ENCODE peak calls at places on chromosomes 5 and 9, in eight cellular contexts. Q is H1, V is right cardiac atrium, R is GM12878, F is fibroblast of pulmonary artery, E is keratinocyte, H is stomach, J is sigmoid colon. X is an unnamed sample.

GRCh38 chr9:69785757-69786156 is 25.9 kb upstream of the PTAR1 start:
- DNase-seq in Q (no peak), V (no peak), R (no peak), F (peak; percentile 53), E (no peak), H (no peak), J (no peak), X (no peak)

GRCh38 chr5:125412561-125413535 is 666.4 kb upstream of the ZNF608 start:
- DNase-seq in Q (peak; percentile 56), V (peak; percentile 66), R (no peak), F (peak; percentile 85), E (no peak), H (peak; percentile 81), J (peak; percentile 82), X (peak; percentile 53)

GRCh38 chr5:127442085-127442484 is 75.4 kb upstream of the PRRC1 start:
- DNase-seq in Q (no peak), V (no peak), R (no peak), F (peak; percentile 35), E (no peak), H (no peak), J (no peak), X (no peak)

GRCh38 chr9:137136926-137137607 is 1.9 kb upstream of the GRIN1 start:
- DNase-seq in Q (no peak), V (no peak), R (no peak), F (no peak), E (no peak), H (no peak), J (no peak), X (no peak)

GRCh38 chr5:107857785-107858184 is 187.0 kb upstream of the EFNA5 start:
- DNase-seq in Q (no peak), V (no peak), R (no peak), F (no peak), E (no peak), H (no peak), J (no peak), X (no peak)

GRCh38 chr5:71891856-71892255 is 172.8 kb downstream of the CARTPT start:
- DNase-seq in Q (peak; percentile 3), V (peak; percentile 19), R (no peak), F (peak; percentile 68), E (peak; percentile 57), H (no peak), J (no peak), X (peak; percentile 60)

GRCh38 chr9:115058684-115059315 is 59.2 kb downstream of the TNC start:
- DNase-seq in Q (no peak), V (peak; percentile 47), R (no peak), F (peak; percentile 63), E (peak; percentile 49), H (no peak), J (no peak), X (no peak)

GRCh38 chr5:164119806-164120440 is 614.5 kb downstream of the MAT2B start:
- DNase-seq in Q (no peak), V (no peak), R (no peak), F (peak; percentile 56), E (no peak), H (no peak), J (no peak), X (no peak)

GRCh38 chr9:90129446-90129845 is 513.2 kb downstream of the DIRAS2 start:
- DNase-seq in Q (no peak), V (no peak), R (no peak), F (no peak), E (no peak), H (no peak), J (no peak), X (no peak)

GRCh38 chr9:116855881-116856662 is 169.0 kb downstream of the TRIM32 start:
- DNase-seq in Q (no peak), V (no peak), R (no peak), F (no peak), E (peak; percentile 70), H (no peak), J (no peak), X (no peak)

GRCh38 chr5:132270706-132271105 is 13.2 kb downstream of the PDLIM4 start:
- DNase-seq in Q (no peak), V (peak; percentile 7), R (no peak), F (no peak), E (no peak), H (no peak), J (no peak), X (no peak)

GRCh38 chr9:121107881-121108280 is 33.1 kb downstream of the CNTRL start:
- DNase-seq in Q (no peak), V (no peak), R (no peak), F (no peak), E (no peak), H (no peak), J (no peak), X (no peak)
- H3K4me3 ChIP-seq in Q (no peak overlapping the region), V (no peak overlapping the region), R (no peak overlapping the region), F (no peak overlapping the region), E (no peak overlapping the region), H (no peak overlapping the region), J (no peak overlapping the region), X (no peak overlapping the region)

GRCh38 chr5:151142933-151143332 is 14.6 kb downstream of the ANXA6 start:
- DNase-seq in Q (no peak), V (no peak), R (no peak), F (no peak), E (no peak), H (no peak), J (no peak), X (no peak)

GRCh38 chr5:151139646-151140045 is 17.9 kb downstream of the ANXA6 start:
- DNase-seq in Q (no peak), V (no peak), R (no peak), F (no peak), E (no peak), H (no peak), J (no peak), X (no peak)

GRCh38 chr5:151141535-151141934 is 16.0 kb downstream of the ANXA6 start:
- DNase-seq in Q (no peak), V (no peak), R (no peak), F (no peak), E (no peak), H (no peak), J (peak; percentile 82), X (peak; percentile 53)

GRCh38 chr5:151139015-151139414 is 18.6 kb downstream of the ANXA6 start:
- DNase-seq in Q (no peak), V (no peak), R (no peak), F (no peak), E (no peak), H (no peak), J (no peak), X (no peak)

DNA sequence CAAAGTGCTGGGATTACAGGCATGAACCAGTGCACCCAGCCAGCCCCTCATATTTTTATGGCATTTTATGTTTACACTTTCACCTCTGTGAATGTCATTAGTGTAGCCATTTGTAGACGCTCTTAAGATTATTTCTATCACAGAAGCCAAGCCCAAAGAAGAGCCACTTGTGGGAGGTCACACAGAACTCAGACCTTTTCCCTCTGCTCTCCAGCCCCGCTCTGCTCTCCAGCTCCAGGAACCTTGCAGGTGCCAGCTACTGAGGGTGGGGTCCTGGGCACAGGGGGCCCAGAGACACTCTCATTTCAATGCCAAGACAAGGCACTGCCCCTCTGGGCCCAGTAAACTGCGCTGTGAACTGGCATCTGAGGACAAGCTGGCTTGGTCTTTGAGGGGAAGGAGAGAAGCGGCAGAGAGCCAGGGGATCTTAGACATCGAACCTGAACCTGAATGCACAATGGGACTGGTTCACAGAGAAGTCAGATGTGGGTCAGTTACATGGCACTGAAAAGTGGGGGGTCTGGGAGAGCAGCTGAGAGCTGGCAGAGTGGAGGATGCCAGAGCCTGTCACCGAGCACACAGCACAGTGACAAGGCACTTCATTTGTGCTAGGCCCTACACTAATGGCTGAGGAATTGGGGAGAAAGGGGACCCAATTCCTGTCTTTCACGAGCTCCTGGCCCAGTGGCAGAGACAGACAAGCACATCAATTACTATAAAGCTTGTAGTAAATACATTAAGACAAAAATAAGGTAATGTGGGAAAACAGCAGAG is 16.7 kb downstream of the ANXA6 start:
- DNase-seq in Q (no peak), V (no peak), R (no peak), F (no peak), E (no peak), H (no peak), J (no peak), X (no peak)
- H3K4me3 ChIP-seq in Q (no peak overlapping the region), V (no peak overlapping the region), R (peak overlapping the region; percentile 52), F (no peak overlapping the region), E (no peak overlapping the region), H (no peak overlapping the region), J (no peak overlapping the region), X (no peak overlapping the region)

GRCh38 chr9:96015876-96016686 is 140.6 kb downstream of the ERCC6L2 start:
- DNase-seq in Q (no peak), V (no peak), R (peak; percentile 9), F (no peak), E (no peak), H (no peak), J (no peak), X (no peak)

GRCh38 chr9:96020300-96020821 is 144.9 kb downstream of the ERCC6L2 start:
- DNase-seq in Q (no peak), V (no peak), R (no peak), F (no peak), E (no peak), H (no peak), J (no peak), X (no peak)

GRCh38 chr9:96021616-96022444 is 146.3 kb downstream of the ERCC6L2 start:
- DNase-seq in Q (no peak), V (peak; percentile 55), R (no peak), F (no peak), E (no peak), H (no peak), J (no peak), X (peak; percentile 52)

GRCh38 chr9:96022445-96023031 is 147.0 kb downstream of the ERCC6L2 start:
- DNase-seq in Q (peak; percentile 31), V (peak; percentile 64), R (no peak), F (no peak), E (no peak), H (no peak), J (no peak), X (peak; percentile 34)

GRCh38 chr9:96020822-96021615 is 145.5 kb downstream of the ERCC6L2 start:
- DNase-seq in Q (no peak), V (peak; percentile 60), R (no peak), F (peak; percentile 20), E (no peak), H (no peak), J (no peak), X (peak; percentile 46)
- H3K4me3 ChIP-seq in Q (peak overlapping the region; percentile 59), V (peak overlapping the region; percentile 87), R (peak overlapping the region; percentile 73), F (peak overlapping the region; percentile 53), E (peak overlapping the region; percentile 47), H (peak overlapping the region; percentile 64), J (peak overlapping the region; percentile 59), X (peak overlapping the region; percentile 68)

GRCh38 chr9:87799503-87799902 is 73.6 kb downstream of the CTSL start:
- DNase-seq in Q (no peak), V (no peak), R (no peak), F (no peak), E (no peak), H (no peak), J (no peak), X (no peak)

GRCh38 chr9:87801013-87801412 is 75.1 kb downstream of the CTSL start:
- DNase-seq in Q (no peak), V (no peak), R (no peak), F (no peak), E (no peak), H (no peak), J (no peak), X (no peak)

GRCh38 chr9:87800456-87800855 is 74.5 kb downstream of the CTSL start:
- DNase-seq in Q (no peak), V (no peak), R (no peak), F (no peak), E (no peak), H (no peak), J (no peak), X (no peak)

GRCh38 chr9:87796232-87796631 is 70.3 kb downstream of the CTSL start:
- DNase-seq in Q (no peak), V (no peak), R (no peak), F (no peak), E (no peak), H (no peak), J (no peak), X (no peak)

GRCh38 chr9:87798276-87798833 is 72.4 kb downstream of the CTSL start:
- DNase-seq in Q (no peak), V (no peak), R (no peak), F (no peak), E (no peak), H (no peak), J (no peak), X (no peak)
- H3K4me3 ChIP-seq in Q (no peak overlapping the region), V (no peak overlapping the region), R (no peak overlapping the region), F (no peak overlapping the region), E (no peak overlapping the region), H (no peak overlapping the region), J (no peak overlapping the region), X (no peak overlapping the region)

X was measured in heart right ventricle.